ENCODE peak calls at places on chromosomes 11 and 22, in four cellular contexts. U is IMR-90, F is K562, P is GM12878. J is an unnamed sample.

GRCh38 chr11:720017-720641 is 14.1 kb downstream of the EPS8L2 start:
- DNase-seq in U (no peak), F (no peak), P (no peak), J (no peak)

GRCh38 chr11:21933095-21933494 is 259.8 kb upstream of the ANO5 start:
- DNase-seq in U (no peak), F (peak; percentile 6), P (no peak), J (no peak)

GRCh38 chr11:31817621-31818493 is 6.7 kb upstream of the PAX6 start:
- DNase-seq in U (no peak), F (no peak), P (no peak), J (no peak)

GRCh38 chr11:112925516-112926310 is 35.5 kb upstream of the NCAM1 start:
- DNase-seq in U (no peak), F (no peak), P (no peak), J (no peak)

GRCh38 chr22:37979782-37980181 is 4.6 kb downstream of the SOX10 start:
- DNase-seq in U (no peak), F (no peak), P (no peak), J (no peak)

GRCh38 chr11:8242480-8243280 is 21.0 kb downstream of the LMO1 start:
- DNase-seq in U (no peak), F (no peak), P (no peak), J (no peak)

GRCh38 chr11:126391970-126392637 is 36.6 kb downstream of the ST3GAL4 start:
- DNase-seq in U (no peak), F (peak; percentile 52), P (peak; percentile 35), J (no peak)

GRCh38 chr11:63845305-63845704 is 6.4 kb downstream of the MARK2 start:
- DNase-seq in U (peak; percentile 91), F (no peak), P (no peak), J (no peak)

GRCh38 chr22:50612168-50612714 is 11.6 kb downstream of the MAPK8IP2 start:
- DNase-seq in U (no peak), F (no peak), P (no peak), J (no peak)

GRCh38 chr11:125626381-125626950 is 1.5 kb downstream of the CHEK1 start:
- DNase-seq in U (peak; percentile 16), F (no peak), P (peak; percentile 36), J (peak; percentile 75)

GRCh38 chr11:90614318-90614717 is 391.5 kb upstream of the CHORDC1 start:
- DNase-seq in U (no peak), F (no peak), P (no peak), J (no peak)

GRCh38 chr11:120404495-120404894 is 68.3 kb downstream of the ARHGEF12 start:
- DNase-seq in U (no peak), F (no peak), P (no peak), J (peak; percentile 71)

GRCh38 chr22:47357086-47357485 is 594.6 kb downstream of the TBC1D22A start:
- DNase-seq in U (no peak), F (no peak), P (no peak), J (no peak)

GRCh38 chr11:97140885-97141494 is 751.2 kb downstream of the JRKL start:
- DNase-seq in U (no peak), F (peak; percentile 6), P (no peak), J (no peak)

DNA sequence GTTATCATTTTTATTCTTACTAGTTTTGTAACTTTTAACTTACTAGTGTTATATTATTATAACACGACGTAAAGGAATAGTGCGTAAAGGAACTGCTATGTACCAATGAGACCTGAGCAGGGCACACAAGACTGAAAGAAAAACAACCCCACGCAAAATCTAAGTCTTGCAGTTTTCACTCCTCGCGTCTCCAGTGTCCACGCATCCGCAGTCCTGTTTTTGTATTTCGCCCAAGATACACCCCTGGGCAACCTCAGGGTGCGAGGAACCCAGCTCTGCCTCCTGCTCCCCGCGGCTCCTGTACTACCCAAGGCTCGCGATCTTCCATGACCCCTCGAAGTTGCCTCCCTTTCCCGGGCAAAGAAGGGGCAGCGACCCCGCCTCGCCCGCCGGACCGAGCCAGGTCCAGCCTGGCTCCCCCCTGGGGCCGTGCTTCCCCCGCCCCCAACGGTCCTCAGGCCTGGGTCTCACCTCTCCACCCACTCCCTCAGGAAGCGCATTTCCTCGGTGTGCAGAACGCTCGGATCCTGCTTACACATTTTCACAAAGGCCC is 403 bp downstream of the ST13 start:
- DNase-seq in U (peak; percentile 18), F (peak; percentile 16), P (no peak), J (peak; percentile 70)
- TF ChIP-seq FOS in U (no peak), F (no peak), P (no peak), J (no peak)

GRCh38 chr11:69051381-69052342 is 2.9 kb downstream of the TPCN2 start:
- DNase-seq in U (no peak), F (no peak), P (no peak), J (no peak)
- H3K9ac ChIP-seq in U (no peak overlapping the region), F (no peak overlapping the region), P (peak overlapping the region; percentile 65), J (no peak overlapping the region)

DNA sequence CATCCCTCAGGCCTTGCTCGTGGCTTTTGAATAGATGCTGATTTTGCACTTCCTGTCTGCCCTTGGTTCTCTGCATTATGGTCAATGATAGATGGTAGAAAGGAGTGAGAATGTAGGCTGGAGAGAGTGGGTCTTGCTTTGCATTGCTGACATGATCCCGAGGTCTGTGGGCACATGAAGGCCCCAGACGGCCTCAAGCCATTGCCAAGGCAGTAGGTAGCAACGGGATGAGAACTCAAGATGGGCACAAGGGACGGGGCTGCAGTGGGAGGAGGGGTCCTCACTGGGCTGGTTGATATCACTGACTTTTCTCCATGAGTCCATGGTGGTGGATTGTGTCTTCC is 54.0 kb downstream of the GAB4 start:
- DNase-seq in U (no peak), F (no peak), P (no peak), J (no peak)
- TF ChIP-seq FOS in U (no peak), F (no peak), P (no peak), J (no peak)

DNA sequence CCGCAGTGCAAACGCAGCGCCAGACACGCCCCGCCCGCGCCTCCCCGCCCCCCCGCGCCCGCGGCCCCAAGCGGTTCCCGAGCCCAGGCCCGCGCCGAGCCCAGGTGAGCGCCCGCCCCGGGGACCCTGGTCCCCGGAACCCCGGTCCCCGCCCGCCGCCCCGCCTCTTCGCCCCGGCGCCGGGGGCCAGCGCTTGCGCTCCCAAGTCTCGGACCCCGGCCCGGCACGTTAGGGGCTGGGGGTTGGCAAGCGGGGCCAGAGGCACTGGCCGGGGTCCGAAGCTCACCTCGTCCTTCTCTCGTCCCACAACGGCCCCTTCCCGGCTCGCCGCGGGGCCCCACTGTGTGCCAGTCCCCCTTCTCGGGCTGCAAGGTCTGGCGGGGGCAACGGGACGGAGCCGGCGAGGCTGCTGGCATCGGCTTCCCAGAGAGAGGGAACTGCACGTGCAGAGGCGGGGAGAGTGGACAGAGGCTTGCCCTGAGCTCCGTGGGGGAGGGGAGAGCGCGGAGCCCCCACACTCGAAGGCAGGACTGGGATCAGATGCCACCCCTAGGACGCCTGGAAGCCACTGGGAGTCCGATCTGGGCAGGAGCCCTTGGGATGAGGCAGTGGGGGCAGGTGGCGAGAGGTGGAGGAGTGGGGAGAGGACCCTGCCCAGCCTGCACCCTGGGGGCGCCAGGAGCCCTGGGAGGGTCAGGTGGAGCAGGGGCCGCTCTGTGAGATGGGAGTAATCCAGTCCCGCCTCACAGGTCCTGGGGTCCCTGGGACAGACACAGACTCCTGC is 1.8 kb upstream of the AIFM3 start:
- DNase-seq in U (no peak), F (peak; percentile 65), P (no peak), J (no peak)
- H3K9ac ChIP-seq in U (no peak overlapping the region), F (no peak overlapping the region), P (no peak overlapping the region), J (no peak overlapping the region)

GRCh38 chr11:77038029-77038824 is 4.0 kb downstream of the B3GNT6 start:
- DNase-seq in U (peak; percentile 29), F (no peak), P (no peak), J (no peak)
- TF ChIP-seq FOS in U (no peak), F (peak; percentile 58), P (no peak), J (no peak)

DNA sequence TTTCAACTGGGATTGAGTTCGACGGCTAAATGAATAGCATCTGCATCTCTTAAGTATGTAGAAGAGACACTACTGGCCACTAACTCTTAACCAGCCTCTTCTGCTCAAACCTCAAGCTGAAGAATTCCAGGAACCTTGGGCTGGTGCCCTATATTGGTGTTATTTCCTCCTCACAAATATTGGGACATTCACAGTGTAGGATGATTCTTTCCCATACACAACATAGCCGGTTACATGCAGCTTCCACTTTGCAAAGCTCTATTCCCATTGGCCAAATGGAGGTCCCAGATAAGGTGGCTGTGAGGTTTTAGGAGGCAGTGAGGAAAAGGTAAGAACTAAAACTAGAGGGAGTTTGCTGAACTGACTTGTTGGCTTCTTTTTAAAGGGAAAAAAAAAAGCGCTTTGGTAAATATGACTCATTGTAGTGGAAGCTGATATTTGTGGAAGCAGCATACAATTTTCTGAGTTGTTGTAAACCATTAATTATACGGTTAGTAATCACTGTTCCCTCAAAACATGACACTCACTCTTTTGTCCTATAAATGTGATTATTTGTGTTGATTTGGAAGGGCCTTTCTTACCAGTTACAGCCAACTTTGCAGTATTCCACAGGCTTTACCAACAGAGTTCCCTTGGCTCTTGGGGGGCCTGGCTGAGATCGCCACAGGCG is 17.6 kb downstream of the C22orf31 start:
- DNase-seq in U (peak; percentile 66), F (no peak), P (no peak), J (peak; percentile 49)
- H3K9ac ChIP-seq in U (no peak overlapping the region), F (no peak overlapping the region), P (no peak overlapping the region), J (peak overlapping the region; percentile 12)